ENCODE peak calls at places on chromosomes 13 and 19, in eight cellular contexts. X is aorta, D is upper lobe of right lung, U is HFF-Myc, P is cardiac fibroblast, O is endothelial cell of umbilical vein, Q is astrocyte of the spinal cord, N is body of pancreas. I is an unnamed sample.

GRCh38 chr13:60944016-60944415 is 471.6 kb downstream of the PCDH20 start:
- DNase-seq in X (no peak), D (no peak), U (no peak), P (no peak), O (no peak), Q (no peak), N (no peak), I (no peak)

GRCh38 chr13:110233682-110234280 is 73.2 kb downstream of the COL4A1 start:
- DNase-seq in X (no peak), D (no peak), U (no peak), P (peak; percentile 75), O (peak; percentile 44), Q (no peak), N (no peak), I (no peak)

GRCh38 chr13:60329221-60329983 is 67.6 kb upstream of the TDRD3 start:
- DNase-seq in X (no peak), D (peak; percentile 64), U (no peak), P (peak; percentile 55), O (peak; percentile 2), Q (peak; percentile 19), N (peak; percentile 50), I (peak; percentile 71)

GRCh38 chr19:36061367-36061766 is 6.7 kb downstream of the WDR62 start:
- DNase-seq in X (no peak), D (no peak), U (no peak), P (no peak), O (no peak), Q (no peak), N (no peak), I (no peak)

GRCh38 chr19:34173145-34173956 is 1.0 kb downstream of the LSM14A start:
- DNase-seq in X (peak; percentile 55), D (no peak), U (no peak), P (peak; percentile 60), O (peak; percentile 73), Q (no peak), N (peak; percentile 49), I (peak; percentile 78)

GRCh38 chr13:112727581-112727980 is 37.7 kb downstream of the ATP11A start:
- DNase-seq in X (no peak), D (peak; percentile 57), U (no peak), P (no peak), O (no peak), Q (no peak), N (no peak), I (no peak)

GRCh38 chr19:38384209-38385027 is 3.4 kb downstream of the GGN start:
- DNase-seq in X (no peak), D (no peak), U (no peak), P (peak; percentile 39), O (no peak), Q (peak; percentile 21), N (no peak), I (no peak)

GRCh38 chr19:40962460-40962961 is 28.6 kb upstream of the CYP2B6 start:
- DNase-seq in X (no peak), D (no peak), U (no peak), P (peak; percentile 35), O (no peak), Q (peak; percentile 24), N (no peak), I (no peak)

GRCh38 chr13:78102121-78102677 is 183.6 kb upstream of the EDNRB start:
- DNase-seq in X (peak; percentile 58), D (no peak), U (no peak), P (peak; percentile 93), O (peak; percentile 41), Q (peak; percentile 14), N (peak; percentile 56), I (no peak)

GRCh38 chr19:41697198-41697855 is 9.3 kb upstream of the CEACAM7 start:
- DNase-seq in X (no peak), D (peak; percentile 48), U (no peak), P (no peak), O (no peak), Q (no peak), N (no peak), I (no peak)

GRCh38 chr13:41548870-41549269 is 91.5 kb downstream of the RGCC start:
- DNase-seq in X (no peak), D (no peak), U (no peak), P (no peak), O (no peak), Q (no peak), N (no peak), I (no peak)

GRCh38 chr13:95509521-95510315 is 42.8 kb upstream of the CLDN10 start:
- DNase-seq in X (no peak), D (no peak), U (no peak), P (peak; percentile 72), O (no peak), Q (peak; percentile 64), N (no peak), I (no peak)

GRCh38 chr19:3132971-3133792 is 2.7 kb upstream of the GNA15 start:
- DNase-seq in X (peak; percentile 79), D (peak; percentile 74), U (no peak), P (peak; percentile 37), O (no peak), Q (peak; percentile 81), N (peak; percentile 72), I (no peak)

GRCh38 chr19:53696951-53697350 is 65.2 kb downstream of the DPRX start:
- DNase-seq in X (no peak), D (peak; percentile 22), U (no peak), P (peak; percentile 1), O (no peak), Q (no peak), N (no peak), I (no peak)

GRCh38 chr13:50912851-50913250 is 3.3 kb downstream of the RNASEH2B start:
- DNase-seq in X (no peak), D (no peak), U (no peak), P (no peak), O (no peak), Q (no peak), N (no peak), I (no peak)

GRCh38 chr13:96475103-96475502 is 385.2 kb downstream of the HS6ST3 start:
- DNase-seq in X (no peak), D (no peak), U (no peak), P (no peak), O (no peak), Q (no peak), N (no peak), I (no peak)

GRCh38 chr19:24032651-24033050 is 54.3 kb upstream of the ZNF254 start:
- DNase-seq in X (no peak), D (no peak), U (no peak), P (no peak), O (no peak), Q (no peak), N (no peak), I (peak; percentile 16)

DNA sequence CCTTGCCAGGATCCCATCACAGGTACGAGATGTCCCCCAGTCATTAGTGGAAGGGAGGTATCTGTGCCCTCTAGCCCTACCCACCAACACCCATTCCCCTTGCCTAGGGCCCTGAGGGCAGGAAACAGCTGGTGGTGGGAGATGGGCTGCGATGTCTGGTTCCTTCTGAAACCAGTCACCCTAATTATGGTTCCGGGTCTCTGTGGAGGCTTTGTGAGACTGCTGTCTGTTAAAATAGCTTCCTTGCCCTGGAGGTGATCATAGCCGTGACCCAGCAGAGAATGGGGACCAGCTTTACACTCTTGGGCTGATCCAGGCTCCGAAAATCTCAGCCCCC is 5.5 kb downstream of the ALDH16A1 start:
- DNase-seq in X (no peak), D (no peak), U (no peak), P (no peak), O (no peak), Q (no peak), N (no peak), I (no peak)
- H3K4me3 ChIP-seq in X (no peak overlapping the region), D (no peak overlapping the region), U (no peak overlapping the region), P (no peak overlapping the region), O (no peak overlapping the region), Q (no peak overlapping the region), N (no peak overlapping the region), I (no peak overlapping the region)

GRCh38 chr19:52369463-52370340 is at the start of gene ZNF880:
- DNase-seq in X (peak; percentile 96), D (peak; percentile 95), U (peak; percentile 46), P (peak; percentile 94), O (peak; percentile 89), Q (peak; percentile 93), N (peak; percentile 94), I (peak; percentile 93)
- H3K4me3 ChIP-seq in X (peak within 1 kb of the TSS; percentile 56), D (peak within 1 kb of the TSS; percentile 74), U (peak within 1 kb of the TSS; percentile 56), P (peak within 1 kb of the TSS; percentile 82), O (peak within 1 kb of the TSS; percentile 61), Q (peak within 1 kb of the TSS; percentile 97), N (peak within 1 kb of the TSS; percentile 76), I (peak within 1 kb of the TSS; percentile 42)

DNA sequence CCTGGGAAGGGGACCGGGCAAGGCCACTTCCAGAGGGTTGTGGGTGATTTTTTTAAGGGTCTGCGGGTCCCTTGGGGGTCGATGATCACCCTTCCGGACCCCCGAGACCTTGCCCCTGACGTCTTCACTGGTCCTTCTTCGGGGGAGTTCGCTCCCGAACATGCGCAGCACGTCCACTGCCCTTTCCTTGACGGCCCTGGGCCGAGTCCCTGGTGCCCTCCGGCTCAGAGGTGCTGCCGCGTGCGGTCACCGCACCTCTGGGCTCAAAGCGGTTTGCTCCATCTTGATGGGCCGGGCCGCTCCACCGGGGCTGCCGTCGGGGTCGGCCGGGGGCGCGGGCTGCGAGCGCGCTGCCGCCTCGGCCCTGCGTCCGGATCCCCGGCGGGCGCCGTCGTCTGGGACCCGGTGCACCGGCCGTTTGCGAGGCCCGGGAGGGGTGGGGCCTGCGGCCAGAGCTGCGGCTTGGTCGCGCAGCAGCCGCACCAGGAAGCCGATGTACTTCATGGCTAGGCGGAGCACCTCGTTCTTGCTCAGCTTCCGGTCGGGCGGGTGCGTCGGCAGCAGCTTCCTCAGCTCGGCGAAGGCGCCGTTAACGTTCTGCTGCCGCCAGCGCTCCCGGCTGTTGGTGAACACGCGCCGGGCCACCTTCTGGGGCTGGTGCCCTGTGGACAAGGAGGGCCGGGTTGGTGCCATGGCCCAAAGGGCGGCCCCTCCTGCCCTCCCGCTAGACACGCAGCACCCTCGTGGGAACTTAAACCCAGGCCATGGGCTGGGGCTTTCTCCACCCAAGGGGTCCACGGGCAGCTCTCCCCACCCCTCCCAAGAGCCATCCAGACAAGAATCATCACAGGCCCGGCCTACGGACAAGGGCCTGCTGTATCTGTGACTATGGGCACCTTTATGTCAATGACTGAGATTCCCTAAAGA is 3.3 kb downstream of the LYL1 start:
- DNase-seq in X (peak; percentile 89), D (peak; percentile 91), U (no peak), P (peak; percentile 64), O (peak; percentile 79), Q (no peak), N (peak; percentile 76), I (peak; percentile 86)
- H3K4me3 ChIP-seq in X (no peak overlapping the region), D (peak overlapping the region; percentile 55), U (no peak overlapping the region), P (no peak overlapping the region), O (peak overlapping the region; percentile 17), Q (no peak overlapping the region), N (no peak overlapping the region), I (no peak overlapping the region)

DNA sequence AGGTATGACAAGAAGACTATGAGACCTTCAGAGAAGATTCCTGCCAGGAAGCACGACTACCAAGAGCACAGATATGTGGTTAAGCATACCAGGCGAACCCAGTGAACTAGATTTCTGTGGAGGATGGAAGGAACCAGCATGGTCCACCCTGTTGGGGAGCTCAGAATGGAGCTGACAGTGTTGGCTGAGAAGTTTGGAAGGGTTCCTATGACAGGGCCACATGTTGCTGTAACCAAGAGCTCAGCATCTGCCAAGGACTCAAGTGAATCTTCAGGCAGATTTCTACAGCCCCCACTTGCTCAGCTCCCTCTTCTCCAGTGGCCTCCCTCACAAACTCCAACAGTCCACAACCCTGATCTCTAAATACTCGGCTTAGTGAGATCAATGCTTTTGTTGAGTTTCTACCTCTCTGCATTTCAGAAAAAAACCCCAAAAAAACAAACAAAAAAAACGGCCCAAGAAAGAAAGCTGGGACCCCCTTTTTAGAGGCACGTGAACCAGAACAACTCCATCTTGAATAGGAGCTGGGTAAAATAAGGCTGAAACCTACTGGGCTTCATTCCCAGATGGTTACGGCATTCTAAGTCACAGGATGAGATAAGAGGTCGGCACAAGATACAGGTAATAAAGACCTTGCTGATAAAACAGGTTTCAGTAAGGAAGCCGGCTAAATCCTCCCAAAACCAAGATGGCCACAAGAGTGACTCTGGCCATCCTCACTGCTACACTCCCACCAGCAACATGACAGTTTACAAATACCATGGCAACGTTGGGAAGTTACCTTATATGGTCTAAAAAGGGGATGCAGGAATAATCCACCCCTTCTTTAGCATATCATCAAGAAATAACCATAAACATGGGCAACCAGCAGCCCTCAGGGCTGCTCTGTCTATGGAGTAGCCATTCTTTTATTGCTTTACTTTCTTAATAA is 691.1 kb downstream of the UQCRFS1 start:
- DNase-seq in X (no peak), D (no peak), U (no peak), P (no peak), O (no peak), Q (no peak), N (no peak), I (no peak)
- H3K4me3 ChIP-seq in X (no peak overlapping the region), D (no peak overlapping the region), U (no peak overlapping the region), P (no peak overlapping the region), O (no peak overlapping the region), Q (no peak overlapping the region), N (no peak overlapping the region), I (no peak overlapping the region)

I was measured in mucosa of descending colon.